ENCODE peak calls at places on chromosomes 12 and 14, in six cellular contexts. F, E, T, U, R and A are unnamed samples.
A peak's percentile ranks its signal among the peaks of the same experiment; 100 is the strongest.

GRCh38 chr12:15151141-15152091 is 69.8 kb downstream of the RERG start:
- DNase-seq in F (peak; percentile 69), E (no peak), T (no peak), U (peak; percentile 53), R (peak; percentile 38), A (peak; percentile 14)

GRCh38 chr12:98343002-98343567 is 172.3 kb upstream of the TMPO start:
- DNase-seq in F (no peak), E (no peak), T (no peak), U (no peak), R (no peak), A (no peak)

GRCh38 chr14:91246051-91246852 is 1.7 kb upstream of the GPR68 start:
- DNase-seq in F (no peak), E (no peak), T (no peak), U (no peak), R (no peak), A (no peak)

GRCh38 chr12:121084229-121084628 is 45.2 kb upstream of the OASL start:
- DNase-seq in F (no peak), E (no peak), T (no peak), U (no peak), R (no peak), A (no peak)

GRCh38 chr12:115078334-115078733 is 394.4 kb upstream of the TBX3 start:
- DNase-seq in F (no peak), E (no peak), T (no peak), U (no peak), R (no peak), A (no peak)

GRCh38 chr14:54567224-54567633 is 301 bp downstream of the SAMD4A start:
- DNase-seq in F (no peak), E (peak; percentile 27), T (no peak), U (no peak), R (no peak), A (no peak)

GRCh38 chr12:117019866-117020265 is 79.3 kb downstream of the TESC start:
- DNase-seq in F (no peak), E (no peak), T (no peak), U (no peak), R (no peak), A (no peak)

GRCh38 chr12:94670885-94671284 is 20.5 kb upstream of the TMCC3 start:
- DNase-seq in F (no peak), E (no peak), T (no peak), U (no peak), R (no peak), A (no peak)

GRCh38 chr12:10722905-10723866 is at the start of gene YBX3:
- DNase-seq in F (peak; percentile 83), E (peak; percentile 67), T (peak; percentile 26), U (peak; percentile 77), R (peak; percentile 74), A (peak; percentile 87)

GRCh38 chr14:50766338-50766886 is 64.5 kb downstream of the NIN start:
- DNase-seq in F (peak; percentile 79), E (peak; percentile 20), T (no peak), U (peak; percentile 57), R (peak; percentile 80), A (no peak)

GRCh38 chr12:120365675-120366340 is 3.2 kb downstream of the MSI1 start:
- DNase-seq in F (no peak), E (no peak), T (no peak), U (no peak), R (no peak), A (no peak)

GRCh38 chr14:50961606-50962259 is 17.4 kb upstream of the PYGL start:
- DNase-seq in F (peak; percentile 85), E (peak; percentile 95), T (no peak), U (peak; percentile 95), R (peak; percentile 86), A (no peak)

GRCh38 chr14:104676694-104677505 is 12.5 kb upstream of the INF2 start:
- DNase-seq in F (peak; percentile 31), E (no peak), T (no peak), U (no peak), R (no peak), A (peak; percentile 30)

GRCh38 chr14:49218436-49219092 is 367.6 kb downstream of the RPS29 start:
- DNase-seq in F (peak; percentile 4), E (peak; percentile 47), T (no peak), U (peak; percentile 80), R (peak; percentile 41), A (no peak)

GRCh38 chr12:20220339-20220738 is 148.0 kb upstream of the PDE3A start:
- DNase-seq in F (peak; percentile 80), E (peak; percentile 31), T (no peak), U (peak; percentile 73), R (peak; percentile 38), A (peak; percentile 62)

GRCh38 chr12:109263439-109263838 is 45.6 kb downstream of the FOXN4 start:
- DNase-seq in F (no peak), E (no peak), T (no peak), U (no peak), R (no peak), A (no peak)

GRCh38 chr12:2651061-2651965 is 143.5 kb upstream of the FKBP4 start:
- DNase-seq in F (no peak), E (no peak), T (no peak), U (no peak), R (no peak), A (no peak)

GRCh38 chr12:82910246-82910893 is 223.7 kb downstream of the TMTC2 start:
- DNase-seq in F (no peak), E (no peak), T (no peak), U (no peak), R (no peak), A (no peak)

GRCh38 chr12:97308576-97309198 is 153.9 kb upstream of the RMST start:
- DNase-seq in F (peak; percentile 73), E (peak; percentile 42), T (no peak), U (peak; percentile 65), R (peak; percentile 31), A (peak; percentile 67)

GRCh38 chr12:63151898-63152700 is 1.1 kb upstream of the AVPR1A start:
- DNase-seq in F (peak; percentile 75), E (peak; percentile 16), T (no peak), U (peak; percentile 47), R (peak; percentile 44), A (peak; percentile 63)

GRCh38 chr12:52423035-52423434 is 11.1 kb downstream of the KRT75 start:
- DNase-seq in F (no peak), E (no peak), T (no peak), U (peak; percentile 14), R (no peak), A (no peak)

GRCh38 chr12:66092559-66093269 is 37.8 kb downstream of the LLPH start:
- DNase-seq in F (peak; percentile 43), E (no peak), T (no peak), U (peak; percentile 47), R (no peak), A (no peak)
- H3K4me3 ChIP-seq in F (no peak overlapping the region), E (no peak overlapping the region), T (no peak overlapping the region), U (no peak overlapping the region), R (no peak overlapping the region), A (no peak overlapping the region)

GRCh38 chr12:68786929-68787328 is 21.0 kb upstream of the MDM2 start:
- DNase-seq in F (peak; percentile 35), E (no peak), T (no peak), U (no peak), R (no peak), A (peak; percentile 65)
- TF ChIP-seq CTCF in F (peak; percentile 21), E (no peak), T (no peak), U (peak; percentile 4), R (peak; percentile 7), A (peak; percentile 20)

GRCh38 chr14:56816575-56817391 is 6.5 kb upstream of the OTX2 start:
- DNase-seq in F (no peak), E (no peak), T (no peak), U (no peak), R (no peak), A (no peak)

GRCh38 chr14:56821177-56821576 is 10.9 kb upstream of the OTX2 start:
- DNase-seq in F (no peak), E (no peak), T (no peak), U (no peak), R (no peak), A (no peak)

GRCh38 chr14:56826214-56826613 is 15.9 kb upstream of the OTX2 start:
- DNase-seq in F (no peak), E (no peak), T (no peak), U (no peak), R (no peak), A (no peak)

GRCh38 chr14:56817396-56817921 is 7.2 kb upstream of the OTX2 start:
- DNase-seq in F (no peak), E (no peak), T (no peak), U (no peak), R (no peak), A (no peak)

DNA sequence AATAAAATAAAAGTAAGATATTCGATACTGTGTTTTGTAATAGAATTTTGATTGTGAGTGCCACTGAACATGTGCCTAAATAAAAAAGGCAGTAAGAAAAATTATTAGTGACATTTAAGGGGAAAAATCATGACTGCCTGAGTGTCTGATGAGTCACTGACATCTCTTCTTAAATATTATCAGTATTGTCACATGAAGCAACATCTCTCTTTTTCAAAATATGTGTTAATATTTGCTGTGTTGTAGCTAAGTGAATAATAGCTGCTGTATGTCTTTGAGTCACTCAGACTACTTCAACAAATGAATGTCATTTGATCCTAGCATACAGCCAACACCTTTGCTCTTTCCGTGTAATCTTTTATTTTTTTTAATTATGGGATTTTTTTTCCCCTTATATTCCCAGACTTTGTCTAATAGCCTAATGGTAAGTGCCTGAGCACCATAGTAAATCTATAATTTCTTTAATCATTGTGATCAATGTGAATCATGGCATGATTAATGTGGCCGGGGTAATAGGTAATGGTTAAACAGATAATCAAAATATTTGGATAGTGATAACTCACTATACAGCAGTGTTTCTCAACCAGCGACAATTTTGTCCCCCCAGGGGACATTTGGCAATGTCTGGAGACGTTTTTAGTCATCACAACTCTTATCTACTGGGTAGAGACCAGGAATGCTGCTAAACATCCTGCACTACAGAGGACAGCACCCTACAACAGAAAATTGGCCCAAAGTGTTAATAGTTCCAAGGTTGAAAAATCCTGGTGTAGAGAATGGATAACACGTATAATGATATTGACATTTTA is 11.7 kb upstream of the OTX2 start:
- DNase-seq in F (no peak), E (no peak), T (no peak), U (no peak), R (no peak), A (no peak)
- H3K4me3 ChIP-seq in F (no peak overlapping the region), E (no peak overlapping the region), T (no peak overlapping the region), U (no peak overlapping the region), R (no peak overlapping the region), A (no peak overlapping the region)

GRCh38 chr12:102970780-102971179 is 13.3 kb downstream of the ASCL1 start:
- DNase-seq in F (no peak), E (no peak), T (no peak), U (no peak), R (no peak), A (no peak)

GRCh38 chr12:102976609-102977280 is 19.3 kb downstream of the ASCL1 start:
- DNase-seq in F (no peak), E (no peak), T (no peak), U (no peak), R (no peak), A (no peak)

GRCh38 chr12:102971227-102971626 is 13.8 kb downstream of the ASCL1 start:
- DNase-seq in F (no peak), E (no peak), T (no peak), U (no peak), R (no peak), A (no peak)

GRCh38 chr12:102978316-102978715 is 20.8 kb downstream of the ASCL1 start:
- DNase-seq in F (no peak), E (no peak), T (no peak), U (no peak), R (no peak), A (no peak)

DNA sequence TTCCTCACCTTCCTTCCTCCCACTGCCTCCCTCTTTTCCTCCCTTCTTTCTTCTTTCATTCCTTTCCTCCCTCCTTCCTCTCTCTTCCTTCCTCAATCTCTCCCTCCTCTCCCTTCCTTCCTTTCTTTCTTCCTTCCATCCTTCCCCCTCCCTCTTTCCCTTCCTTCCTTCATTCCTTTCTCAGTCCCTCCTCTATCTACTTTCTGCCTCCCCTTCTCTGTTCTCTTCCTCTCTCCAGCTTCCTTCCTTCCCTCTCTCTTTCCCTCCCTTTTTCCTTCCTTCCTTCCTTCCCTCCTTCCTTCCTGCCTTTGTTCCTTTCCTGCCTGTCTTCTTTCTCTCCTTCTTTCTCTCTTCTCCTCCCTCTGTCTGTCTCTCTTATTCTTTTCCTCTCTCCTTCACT is 16.1 kb downstream of the ASCL1 start:
- DNase-seq in F (no peak), E (no peak), T (no peak), U (no peak), R (no peak), A (no peak)
- TF ChIP-seq CTCF in F (no peak), E (no peak), T (no peak), U (no peak), R (no peak), A (no peak)